ENCODE peak calls at places on chromosomes 2 and 18, in four cellular contexts. G is K562, P is HepG2, V is WTC11. W is an unnamed sample.

GRCh38 chr2:192885569-192886160 is 690.9 kb upstream of the TMEFF2 start:
- DNase-seq in G (no peak), V (no peak), P (peak; percentile 24), W (no peak)

GRCh38 chr2:32404691-32405090 is 47.9 kb downstream of the BIRC6 start:
- DNase-seq in P (no peak), G (no peak), V (no peak), W (no peak)

GRCh38 chr2:161159829-161160225 is 401 bp upstream of the TANK start:
- DNase-seq in V (no peak), G (no peak), P (no peak), W (no peak)

GRCh38 chr2:69581774-69582581 is 61.6 kb downstream of the AAK1 start:
- DNase-seq in P (peak; percentile 60), G (no peak), V (no peak), W (no peak)

GRCh38 chr18:44537521-44537920 is 143.2 kb upstream of the SETBP1 start:
- DNase-seq in P (no peak), V (no peak), G (no peak), W (no peak)

GRCh38 chr2:22729466-22729865 is 655.5 kb upstream of the KLHL29 start:
- DNase-seq in G (no peak), V (no peak), P (no peak), W (no peak)

GRCh38 chr2:3728104-3729054 is 25.0 kb downstream of the DCDC2C start:
- DNase-seq in P (peak; percentile 44), V (no peak), G (peak; percentile 46), W (peak; percentile 50)

GRCh38 chr2:235709969-235710879 is 216.4 kb downstream of the AGAP1 start:
- DNase-seq in V (no peak), P (no peak), G (peak; percentile 58), W (no peak)

GRCh38 chr2:89797320-89798038 is 1106.0 kb downstream of the RPIA start:
- DNase-seq in G (no peak), V (no peak), P (no peak), W (no peak)

GRCh38 chr18:37322497-37323035 is 243.0 kb downstream of the CELF4 start:
- DNase-seq in G (peak; percentile 77), V (peak; percentile 73), P (peak; percentile 31), W (peak; percentile 92)

GRCh38 chr2:33666879-33667278 is 67.8 kb upstream of the FAM98A start:
- DNase-seq in V (no peak), P (no peak), G (no peak), W (no peak)

GRCh38 chr2:77095096-77095495 is 427.1 kb downstream of the LRRTM4 start:
- DNase-seq in V (no peak), P (no peak), G (no peak), W (no peak)

GRCh38 chr2:195636890-195637289 is 20.1 kb upstream of the SLC39A10 start:
- DNase-seq in P (no peak), G (no peak), V (no peak), W (no peak)

GRCh38 chr2:171505374-171505773 is 16.9 kb upstream of the CYBRD1 start:
- DNase-seq in P (no peak), V (no peak), G (no peak), W (no peak)

DNA sequence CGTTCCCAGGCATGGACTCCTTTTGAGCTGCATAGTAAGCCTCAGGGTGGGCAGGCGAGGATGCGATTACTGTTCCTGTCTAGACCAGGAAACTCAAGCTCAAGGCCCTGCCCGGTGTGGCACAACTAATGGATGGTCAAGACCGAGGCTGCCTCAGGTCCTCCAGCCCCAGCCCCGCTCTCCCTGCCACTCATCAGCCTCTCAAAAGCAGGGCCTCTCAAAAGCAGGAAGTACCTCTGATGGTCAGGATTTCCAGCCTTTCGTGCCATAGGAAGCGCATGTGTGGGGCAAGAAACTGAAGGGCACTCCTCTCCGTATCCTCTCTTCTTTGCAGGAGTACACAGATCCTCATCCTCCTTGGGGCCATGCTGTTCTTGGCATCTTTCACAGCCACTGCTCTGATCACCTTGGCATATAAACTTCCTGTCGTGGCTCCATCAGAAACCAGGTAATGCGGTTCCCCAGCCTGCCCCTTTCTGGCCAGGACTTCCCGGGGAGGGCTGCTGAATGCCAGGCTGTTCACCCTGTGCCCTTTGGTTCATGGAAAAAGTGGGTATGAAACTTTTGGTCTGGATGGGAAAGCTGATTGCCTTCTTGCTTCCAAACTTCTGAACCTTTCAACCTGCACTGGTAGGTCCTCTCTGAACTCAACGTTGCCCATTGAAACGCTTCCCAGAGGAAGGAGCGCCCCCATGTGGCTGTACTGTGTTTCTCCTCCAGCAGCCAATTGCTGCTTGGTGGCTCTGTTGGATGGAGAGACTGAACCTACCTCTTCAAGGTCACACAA is 82.8 kb upstream of the SEC11C start:
- DNase-seq in P (peak; percentile 36), G (peak; percentile 23), V (peak; percentile 85), W (peak; percentile 38)
- TF ChIP-seq ELF4 in P (no peak), G (no peak), V (no peak), W (no peak)

GRCh38 chr2:113219889-113220641 is 46.3 kb downstream of the PSD4 start:
- DNase-seq in V (no peak), G (peak; percentile 36), P (peak; percentile 85), W (no peak)
- TF ChIP-seq ELF4 in V (no peak), G (no peak), P (no peak), W (no peak)

DNA sequence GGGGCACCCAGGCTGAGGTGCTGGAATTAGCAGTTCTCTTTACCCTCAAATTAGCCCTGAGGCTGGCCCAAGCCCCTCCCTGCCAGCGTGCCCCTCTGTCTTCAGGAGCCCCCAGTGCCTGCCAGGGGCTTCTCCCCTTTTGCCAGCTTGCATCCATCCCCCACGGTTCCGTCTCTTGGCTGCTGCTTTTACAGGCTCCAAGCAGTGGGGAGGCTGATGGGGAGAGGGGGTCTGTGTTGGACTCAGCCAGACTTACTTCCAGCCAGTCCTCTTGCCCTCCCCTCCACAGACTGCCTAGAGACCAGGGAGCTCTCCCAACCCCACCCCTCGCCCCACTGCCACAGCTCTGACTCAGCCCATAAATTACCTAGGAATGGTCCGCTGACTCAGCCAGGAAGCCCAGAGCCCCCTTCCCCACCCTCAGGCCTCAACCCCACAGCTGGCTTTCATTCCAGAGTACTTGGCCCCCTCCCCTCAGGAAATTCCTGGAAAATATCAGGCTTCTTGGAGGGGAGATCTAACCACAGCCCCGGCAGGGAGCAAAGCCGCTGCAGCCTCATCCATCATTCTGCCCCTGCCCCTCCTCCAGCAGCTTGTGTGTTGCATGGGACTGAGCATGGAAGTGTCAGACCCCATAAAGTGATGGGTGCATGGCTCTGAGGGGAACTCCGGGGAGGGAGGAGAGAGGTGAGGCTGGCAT is 184.6 kb downstream of the ZFP36L2 start:
- DNase-seq in V (peak; percentile 50), G (peak; percentile 77), P (peak; percentile 46), W (peak; percentile 28)
- TF ChIP-seq ELF4 in V (no peak), G (no peak), P (no peak), W (no peak)

GRCh38 chr2:37343537-37344434 is 644 bp upstream of the QPCT start:
- DNase-seq in G (no peak), V (no peak), P (peak; percentile 54), W (peak; percentile 58)
- TF ChIP-seq ELF4 in G (no peak), V (no peak), P (no peak), W (no peak)

DNA sequence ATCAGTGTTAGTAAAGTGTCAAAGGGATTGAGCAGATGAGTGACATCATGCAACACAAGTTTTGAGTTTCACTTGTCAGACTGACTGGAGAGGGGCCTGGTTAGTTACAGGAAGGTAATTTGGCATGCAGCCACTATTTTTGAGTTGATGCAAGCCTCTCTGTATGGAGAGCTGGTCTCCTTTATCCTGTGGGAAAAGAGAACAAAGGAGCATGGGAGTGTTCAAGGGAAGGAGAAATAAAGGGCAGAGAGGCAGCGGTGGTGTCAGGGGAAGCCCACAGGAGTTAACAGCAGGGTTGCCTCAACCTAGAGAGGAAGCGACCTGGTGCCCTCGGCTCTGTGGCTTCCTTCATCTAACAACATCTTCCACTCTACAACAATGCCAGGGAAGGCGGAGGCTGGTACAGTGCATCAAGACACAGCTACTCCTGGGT is 2.1 kb downstream of the CTLA4 start:
- DNase-seq in V (no peak), G (no peak), P (no peak), W (no peak)
- TF ChIP-seq ELF4 in V (no peak), G (no peak), P (no peak), W (no peak)

W was measured in HEK293T.